ENCODE peak calls at places on chromosomes 6 and 20, in four cellular contexts. Y is upper lobe of left lung, L is A549, W is HepG2. R is an unnamed sample.

GRCh38 chr6:11094411-11094851 is 797 bp downstream of the SMIM13 start:
- ATAC-seq in W (peak; percentile 28), Y (peak; percentile 46), L (no peak), R (no peak)

GRCh38 chr20:25233016-25233772 is 14.7 kb upstream of the PYGB start:
- ATAC-seq in W (peak; percentile 82), Y (peak; percentile 57), L (peak; percentile 81), R (peak; percentile 21)

GRCh38 chr6:117548797-117549301 is 53.5 kb downstream of the GOPC start:
- ATAC-seq in W (no peak), Y (no peak), L (peak; percentile 58), R (no peak)

GRCh38 chr6:73566954-73567591 is 46.2 kb upstream of the EEF1A1 start:
- ATAC-seq in W (peak; percentile 86), Y (peak; percentile 94), L (peak; percentile 92), R (peak; percentile 96)

GRCh38 chr6:89313006-89313405 is 2.1 kb downstream of the GABRR2 start:
- ATAC-seq in Y (peak; percentile 65), W (no peak), L (no peak), R (no peak)

GRCh38 chr6:447381-448165 is 56.0 kb downstream of the IRF4 start:
- ATAC-seq in Y (no peak), W (no peak), L (no peak), R (no peak)

GRCh38 chr20:25083773-25084615 is 2.1 kb upstream of the VSX1 start:
- ATAC-seq in W (no peak), L (peak; percentile 58), Y (peak; percentile 39), R (no peak)

GRCh38 chr6:1461207-1461606 is 71.8 kb downstream of the FOXF2 start:
- ATAC-seq in L (no peak), Y (no peak), W (no peak), R (no peak)

GRCh38 chr20:10639762-10640556 is 33.8 kb downstream of the JAG1 start:
- ATAC-seq in Y (no peak), W (peak; percentile 6), L (peak; percentile 8), R (no peak)

GRCh38 chr20:48728042-48728837 is 99.6 kb downstream of the PREX1 start:
- ATAC-seq in Y (no peak), W (no peak), L (no peak), R (no peak)

GRCh38 chr6:133752129-133752528 is 136.8 kb upstream of the TCF21 start:
- ATAC-seq in W (no peak), Y (no peak), L (no peak), R (no peak)

GRCh38 chr6:23245559-23245958 is 676.2 kb downstream of the HDGFL1 start:
- ATAC-seq in W (no peak), Y (peak; percentile 69), L (no peak), R (no peak)

GRCh38 chr20:16351415-16351814 is 221.8 kb downstream of the KIF16B start:
- ATAC-seq in L (no peak), W (no peak), Y (no peak), R (no peak)

GRCh38 chr6:156717542-156717941 is 59.6 kb upstream of the ARID1B start:
- ATAC-seq in W (no peak), Y (no peak), L (no peak), R (no peak)

GRCh38 chr6:37507690-37508421 is 8.2 kb upstream of the CCDC167 start:
- ATAC-seq in L (no peak), Y (no peak), W (no peak), R (no peak)

GRCh38 chr6:15296735-15297134 is 50.9 kb downstream of the JARID2 start:
- ATAC-seq in L (no peak), Y (no peak), W (no peak), R (no peak)

GRCh38 chr20:4815618-4816017 is 93.9 kb downstream of the PRND start:
- ATAC-seq in L (no peak), Y (no peak), W (no peak), R (no peak)

DNA sequence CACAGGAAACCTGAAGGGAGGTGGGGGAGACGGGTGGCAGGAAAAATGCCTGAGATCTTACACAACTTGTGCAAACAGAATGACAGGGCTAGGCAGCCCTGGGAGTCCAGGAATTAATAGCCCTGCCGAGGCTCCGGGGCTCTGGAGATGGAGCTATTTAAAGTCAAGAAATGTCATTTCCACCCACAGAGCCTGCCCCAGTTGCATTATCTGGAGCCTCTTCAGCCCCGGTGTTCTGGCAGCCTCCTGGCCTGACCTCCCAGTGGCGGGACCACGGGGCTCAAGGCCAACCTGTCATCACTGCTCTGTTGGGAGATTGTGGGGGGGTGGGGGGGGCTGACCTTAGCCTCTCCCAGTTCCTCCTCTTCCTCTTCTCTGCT is 28.5 kb upstream of the SCUBE3 start:
- ATAC-seq in Y (no peak), L (peak; percentile 81), W (peak; percentile 94), R (no peak)
- H3K27ac ChIP-seq in Y (peak overlapping the region; percentile 58), L (peak overlapping the region; percentile 91), W (no peak overlapping the region), R (peak overlapping the region; percentile 19)

DNA sequence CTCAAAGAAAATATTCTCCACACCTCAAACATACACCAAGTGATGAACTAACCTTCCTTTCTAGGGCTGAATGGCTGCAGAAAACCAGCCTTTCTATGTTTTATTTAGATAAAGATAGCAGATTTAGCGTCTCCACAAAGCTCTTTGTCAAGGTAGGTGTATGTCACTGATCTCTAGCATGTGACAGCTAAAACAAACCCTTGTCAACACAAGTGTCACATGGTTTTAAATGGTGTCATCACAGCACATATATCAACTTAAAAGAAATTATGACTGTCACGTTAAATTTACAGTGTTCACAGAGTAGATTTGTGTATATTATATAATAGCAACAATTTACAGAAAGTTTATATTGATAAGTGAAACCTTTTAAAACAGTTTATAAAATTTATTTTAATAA is 58.3 kb downstream of the TENT5A start:
- ATAC-seq in W (no peak), Y (no peak), L (no peak), R (no peak)
- TF ChIP-seq EP300 in W (no peak), Y (no peak), L (no peak), R (no peak)

GRCh38 chr6:153702671-153703070 is 336.4 kb upstream of the OPRM1 start:
- ATAC-seq in Y (no peak), L (no peak), W (no peak), R (no peak)
- H3K4me1 ChIP-seq in Y (no peaks in the 10 kb centered on the region), L (no peaks in the 10 kb centered on the region), W (no peaks in the 10 kb centered on the region), R (no peaks in the 10 kb centered on the region)

GRCh38 chr20:41202426-41202825 is 65.1 kb downstream of the PLCG1 start:
- ATAC-seq in L (no peak), W (no peak), Y (no peak), R (no peak)
- H3K27ac ChIP-seq in L (no peak overlapping the region), W (no peak overlapping the region), Y (no peak overlapping the region), R (no peak overlapping the region)

GRCh38 chr20:38446441-38447209 is 11.5 kb upstream of the SNHG17 start:
- ATAC-seq in W (peak; percentile 82), L (peak; percentile 96), Y (peak; percentile 99), R (peak; percentile 94)
- TF ChIP-seq EP300 in W (peak; percentile 45), L (no peak), Y (no peak), R (no peak)

GRCh38 chr6:157847846-157848245 is 24.8 kb downstream of the SNX9 start:
- ATAC-seq in L (no peak), Y (no peak), W (no peak), R (no peak)

GRCh38 chr6:157848693-157849092 is 25.6 kb downstream of the SNX9 start:
- ATAC-seq in L (no peak), W (no peak), Y (no peak), R (no peak)

GRCh38 chr6:157849288-157850017 is 26.4 kb downstream of the SNX9 start:
- ATAC-seq in L (no peak), Y (no peak), W (peak; percentile 46), R (no peak)

GRCh38 chr6:157842213-157842612 is 19.2 kb downstream of the SNX9 start:
- ATAC-seq in W (no peak), L (no peak), Y (no peak), R (no peak)

GRCh38 chr6:157845493-157846259 is 22.6 kb downstream of the SNX9 start:
- ATAC-seq in Y (no peak), L (no peak), W (no peak), R (no peak)
- H3K4me1 ChIP-seq in Y (peaks cover 17% of the 10 kb centered on the region), L (peaks cover 21% of the 10 kb centered on the region), W (peaks cover 11% of the 10 kb centered on the region), R (peaks cover 94% of the 10 kb centered on the region)

GRCh38 chr6:144564202-144564601 is 279.1 kb downstream of the UTRN start:
- ATAC-seq in L (no peak), Y (no peak), W (no peak), R (no peak)

GRCh38 chr6:144561455-144562043 is 276.4 kb downstream of the UTRN start:
- ATAC-seq in Y (no peak), W (no peak), L (no peak), R (no peak)

GRCh38 chr6:144555078-144555477 is 269.9 kb downstream of the UTRN start:
- ATAC-seq in Y (no peak), W (no peak), L (no peak), R (no peak)

GRCh38 chr6:144559865-144560603 is 274.9 kb downstream of the UTRN start:
- ATAC-seq in W (no peak), Y (no peak), L (no peak), R (no peak)
- H3K27ac ChIP-seq in W (no peak overlapping the region), Y (peak overlapping the region; percentile 1), L (no peak overlapping the region), R (no peak overlapping the region)

GRCh38 chr20:23823621-23824324 is 2.8 kb downstream of the CST2 start:
- ATAC-seq in W (no peak), Y (no peak), L (no peak), R (peak; percentile 39)
- TF ChIP-seq EP300 in W (no peak), Y (no peak), L (no peak), R (no peak)

GRCh38 chr20:53829706-53830521 is 236.3 kb upstream of the ZNF217 start:
- ATAC-seq in L (peak; percentile 17), W (peak; percentile 96), Y (peak; percentile 28), R (peak; percentile 3)
- H3K4me1 ChIP-seq in L (peaks cover 68% of the 10 kb centered on the region), W (peaks cover 64% of the 10 kb centered on the region), Y (peaks cover 36% of the 10 kb centered on the region), R (peaks cover 3% of the 10 kb centered on the region)

GRCh38 chr6:36350681-36351091 is 14.0 kb upstream of the BNIP5 start:
- ATAC-seq in Y (peak; percentile 88), W (no peak), L (no peak), R (peak; percentile 25)

GRCh38 chr6:36349240-36349639 is 12.6 kb upstream of the BNIP5 start:
- ATAC-seq in W (no peak), L (no peak), Y (no peak), R (no peak)

GRCh38 chr6:36351152-36351571 is 14.5 kb upstream of the BNIP5 start:
- ATAC-seq in Y (peak; percentile 73), W (no peak), L (no peak), R (no peak)

GRCh38 chr6:36347635-36348034 is 10.9 kb upstream of the BNIP5 start:
- ATAC-seq in L (no peak), W (no peak), Y (no peak), R (no peak)

DNA sequence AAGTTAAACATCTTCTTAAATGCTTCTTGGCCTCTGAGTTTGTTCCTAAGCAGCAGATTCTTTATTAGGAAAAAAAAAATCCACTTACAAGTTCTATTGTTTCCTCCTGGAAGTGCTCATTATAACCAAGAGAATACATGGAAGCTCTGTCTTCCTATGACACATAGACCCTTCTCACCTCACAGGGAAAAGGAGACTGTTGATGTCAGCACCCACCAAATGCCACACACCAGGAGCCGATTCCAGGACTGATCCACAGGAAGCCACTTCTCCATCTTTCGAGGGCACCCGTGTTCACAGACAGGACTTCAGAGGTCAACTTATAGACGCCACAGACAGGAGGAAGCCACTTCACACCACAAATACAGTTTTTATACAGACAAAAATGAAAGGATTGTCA is 13.4 kb upstream of the BNIP5 start:
- ATAC-seq in L (no peak), W (no peak), Y (no peak), R (no peak)
- H3K27ac ChIP-seq in L (no peak overlapping the region), W (no peak overlapping the region), Y (no peak overlapping the region), R (no peak overlapping the region)

R was measured in gastroesophageal sphincter.